ENCODE peak calls at places on chromosomes 16 and 17, in nine cellular contexts. One of them, this sample, is unnamed.

GRCh38 chr17:77182205-77182604 is 41.4 kb downstream of the SEC14L1 start:
- DNase-seq in fibroblast of pulmonary artery: peak
- DNase-seq in hepatocyte: no peak
- DNase-seq in lower leg skin: no peak
- DNase-seq in psoas muscle: no peak
- DNase-seq in choroid plexus epithelial cell: no peak
- DNase-seq in left ventricle myocardium inferior: no peak
- DNase-seq in WERI-Rb-1: no peak
- DNase-seq in AG10803: no peak
- DNase-seq in this sample: no peak

GRCh38 chr17:79797492-79798295 is 817 bp upstream of the CBX8 start:
- DNase-seq in fibroblast of pulmonary artery: no peak
- DNase-seq in hepatocyte: peak
- DNase-seq in lower leg skin: peak
- DNase-seq in psoas muscle: peak
- DNase-seq in choroid plexus epithelial cell: no peak
- DNase-seq in left ventricle myocardium inferior: no peak
- DNase-seq in WERI-Rb-1: peak
- DNase-seq in AG10803: no peak
- DNase-seq in this sample: peak

GRCh38 chr17:20307325-20307910 is 159.9 kb downstream of the LGALS9B start:
- DNase-seq in fibroblast of pulmonary artery: no peak
- DNase-seq in hepatocyte: no peak
- DNase-seq in lower leg skin: no peak
- DNase-seq in psoas muscle: no peak
- DNase-seq in choroid plexus epithelial cell: no peak
- DNase-seq in left ventricle myocardium inferior: no peak
- DNase-seq in WERI-Rb-1: no peak
- DNase-seq in AG10803: no peak
- DNase-seq in this sample: no peak

GRCh38 chr17:18261146-18261515 is 669 bp downstream of the MIEF2 start:
- DNase-seq in fibroblast of pulmonary artery: peak
- DNase-seq in hepatocyte: peak
- DNase-seq in lower leg skin: peak
- DNase-seq in psoas muscle: peak
- DNase-seq in choroid plexus epithelial cell: peak
- DNase-seq in left ventricle myocardium inferior: peak
- DNase-seq in WERI-Rb-1: peak
- DNase-seq in AG10803: peak
- DNase-seq in this sample: peak

GRCh38 chr16:80466024-80466986 is 74.5 kb upstream of the DYNLRB2 start:
- DNase-seq in fibroblast of pulmonary artery: peak
- DNase-seq in hepatocyte: peak
- DNase-seq in lower leg skin: peak
- DNase-seq in psoas muscle: peak
- DNase-seq in choroid plexus epithelial cell: peak
- DNase-seq in left ventricle myocardium inferior: peak
- DNase-seq in WERI-Rb-1: peak
- DNase-seq in AG10803: peak
- DNase-seq in this sample: peak

GRCh38 chr16:89711601-89712475 is 8.9 kb downstream of the VPS9D1 start:
- DNase-seq in fibroblast of pulmonary artery: peak
- DNase-seq in hepatocyte: peak
- DNase-seq in lower leg skin: no peak
- DNase-seq in psoas muscle: no peak
- DNase-seq in choroid plexus epithelial cell: peak
- DNase-seq in left ventricle myocardium inferior: no peak
- DNase-seq in WERI-Rb-1: no peak
- DNase-seq in AG10803: no peak
- DNase-seq in this sample: no peak

GRCh38 chr16:4176794-4177438 is 60.7 kb upstream of the ADCY9 start:
- DNase-seq in fibroblast of pulmonary artery: peak
- DNase-seq in hepatocyte: peak
- DNase-seq in lower leg skin: no peak
- DNase-seq in psoas muscle: no peak
- DNase-seq in choroid plexus epithelial cell: peak
- DNase-seq in left ventricle myocardium inferior: no peak
- DNase-seq in WERI-Rb-1: no peak
- DNase-seq in AG10803: peak
- DNase-seq in this sample: no peak

GRCh38 chr17:16417896-16418683 is 2.7 kb downstream of the TRPV2 start:
- DNase-seq in fibroblast of pulmonary artery: no peak
- DNase-seq in hepatocyte: peak
- DNase-seq in lower leg skin: no peak
- DNase-seq in psoas muscle: peak
- DNase-seq in choroid plexus epithelial cell: no peak
- DNase-seq in left ventricle myocardium inferior: no peak
- DNase-seq in WERI-Rb-1: peak
- DNase-seq in AG10803: peak
- DNase-seq in this sample: no peak

GRCh38 chr17:49316889-49317288 is 45.2 kb downstream of the ZNF652 start:
- DNase-seq in fibroblast of pulmonary artery: no peak
- DNase-seq in hepatocyte: no peak
- DNase-seq in lower leg skin: no peak
- DNase-seq in psoas muscle: no peak
- DNase-seq in choroid plexus epithelial cell: no peak
- DNase-seq in left ventricle myocardium inferior: no peak
- DNase-seq in WERI-Rb-1: no peak
- DNase-seq in AG10803: no peak
- DNase-seq in this sample: no peak

GRCh38 chr16:57303910-57304168 is 19.4 kb upstream of the PLLP start:
- DNase-seq in fibroblast of pulmonary artery: no peak
- DNase-seq in hepatocyte: no peak
- DNase-seq in lower leg skin: no peak
- DNase-seq in psoas muscle: no peak
- DNase-seq in choroid plexus epithelial cell: no peak
- DNase-seq in left ventricle myocardium inferior: no peak
- DNase-seq in WERI-Rb-1: no peak
- DNase-seq in AG10803: no peak
- DNase-seq in this sample: no peak

GRCh38 chr16:85513649-85514048 is 99.5 kb upstream of the GSE1 start:
- DNase-seq in fibroblast of pulmonary artery: no peak
- DNase-seq in hepatocyte: no peak
- DNase-seq in lower leg skin: no peak
- DNase-seq in psoas muscle: no peak
- DNase-seq in choroid plexus epithelial cell: no peak
- DNase-seq in left ventricle myocardium inferior: no peak
- DNase-seq in WERI-Rb-1: no peak
- DNase-seq in AG10803: no peak
- DNase-seq in this sample: no peak

GRCh38 chr16:62035115-62036092 is 834 bp downstream of the CDH8 start:
- DNase-seq in fibroblast of pulmonary artery: no peak
- DNase-seq in hepatocyte: peak
- DNase-seq in lower leg skin: no peak
- DNase-seq in psoas muscle: no peak
- DNase-seq in choroid plexus epithelial cell: no peak
- DNase-seq in left ventricle myocardium inferior: no peak
- DNase-seq in WERI-Rb-1: no peak
- DNase-seq in AG10803: no peak
- DNase-seq in this sample: no peak

GRCh38 chr16:65120811-65121721 is 797 bp downstream of the CDH11 start:
- DNase-seq in fibroblast of pulmonary artery: peak
- DNase-seq in hepatocyte: peak
- DNase-seq in lower leg skin: no peak
- DNase-seq in psoas muscle: peak
- DNase-seq in choroid plexus epithelial cell: peak
- DNase-seq in left ventricle myocardium inferior: peak
- DNase-seq in WERI-Rb-1: peak
- DNase-seq in AG10803: no peak
- DNase-seq in this sample: peak

GRCh38 chr17:57326348-57326747 is 70.0 kb downstream of the MSI2 start:
- DNase-seq in fibroblast of pulmonary artery: no peak
- DNase-seq in hepatocyte: peak
- DNase-seq in lower leg skin: no peak
- DNase-seq in psoas muscle: no peak
- DNase-seq in choroid plexus epithelial cell: no peak
- DNase-seq in left ventricle myocardium inferior: no peak
- DNase-seq in WERI-Rb-1: no peak
- DNase-seq in AG10803: no peak
- DNase-seq in this sample: no peak

GRCh38 chr17:66633322-66633965 is 201.5 kb upstream of the CACNG5 start:
- DNase-seq in fibroblast of pulmonary artery: peak
- DNase-seq in hepatocyte: no peak
- DNase-seq in lower leg skin: no peak
- DNase-seq in psoas muscle: no peak
- DNase-seq in choroid plexus epithelial cell: peak
- DNase-seq in left ventricle myocardium inferior: no peak
- DNase-seq in WERI-Rb-1: no peak
- DNase-seq in AG10803: peak
- DNase-seq in this sample: no peak

GRCh38 chr16:3364774-3365427 is 9.2 kb downstream of the OR2C1 start:
- DNase-seq in fibroblast of pulmonary artery: peak
- DNase-seq in hepatocyte: no peak
- DNase-seq in lower leg skin: peak
- DNase-seq in psoas muscle: peak
- DNase-seq in choroid plexus epithelial cell: peak
- DNase-seq in left ventricle myocardium inferior: peak
- DNase-seq in WERI-Rb-1: peak
- DNase-seq in AG10803: peak
- DNase-seq in this sample: peak

GRCh38 chr16:80883816-80884215 is 79.4 kb upstream of the CDYL2 start:
- DNase-seq in fibroblast of pulmonary artery: no peak
- DNase-seq in hepatocyte: no peak
- DNase-seq in lower leg skin: no peak
- DNase-seq in psoas muscle: no peak
- DNase-seq in choroid plexus epithelial cell: no peak
- DNase-seq in left ventricle myocardium inferior: no peak
- DNase-seq in WERI-Rb-1: no peak
- DNase-seq in AG10803: no peak
- DNase-seq in this sample: no peak

GRCh38 chr17:50181601-50182345 is 16.0 kb downstream of the SGCA start:
- DNase-seq in fibroblast of pulmonary artery: peak
- DNase-seq in hepatocyte: no peak
- DNase-seq in lower leg skin: no peak
- DNase-seq in psoas muscle: peak
- DNase-seq in choroid plexus epithelial cell: peak
- DNase-seq in left ventricle myocardium inferior: no peak
- DNase-seq in WERI-Rb-1: no peak
- DNase-seq in AG10803: peak
- DNase-seq in this sample: peak

GRCh38 chr16:11612110-11612981 is 25.6 kb upstream of the LITAF start:
- DNase-seq in fibroblast of pulmonary artery: no peak
- DNase-seq in hepatocyte: peak
- DNase-seq in lower leg skin: no peak
- DNase-seq in psoas muscle: no peak
- DNase-seq in choroid plexus epithelial cell: peak
- DNase-seq in left ventricle myocardium inferior: peak
- DNase-seq in WERI-Rb-1: no peak
- DNase-seq in AG10803: no peak
- DNase-seq in this sample: peak

GRCh38 chr16:69485816-69486215 is 61.4 kb downstream of the CYB5B start:
- DNase-seq in fibroblast of pulmonary artery: no peak
- DNase-seq in hepatocyte: no peak
- DNase-seq in lower leg skin: no peak
- DNase-seq in psoas muscle: no peak
- DNase-seq in choroid plexus epithelial cell: no peak
- DNase-seq in left ventricle myocardium inferior: no peak
- DNase-seq in WERI-Rb-1: no peak
- DNase-seq in AG10803: no peak
- DNase-seq in this sample: no peak

GRCh38 chr16:85436207-85436606 is 176.9 kb upstream of the GSE1 start:
- DNase-seq in fibroblast of pulmonary artery: no peak
- DNase-seq in hepatocyte: no peak
- DNase-seq in lower leg skin: no peak
- DNase-seq in psoas muscle: no peak
- DNase-seq in choroid plexus epithelial cell: no peak
- DNase-seq in left ventricle myocardium inferior: no peak
- DNase-seq in WERI-Rb-1: no peak
- DNase-seq in AG10803: no peak
- DNase-seq in this sample: peak

GRCh38 chr16:12801511-12802042 is 2.1 kb downstream of the CPPED1 start:
- DNase-seq in fibroblast of pulmonary artery: peak
- DNase-seq in hepatocyte: no peak
- DNase-seq in lower leg skin: peak
- DNase-seq in psoas muscle: no peak
- DNase-seq in choroid plexus epithelial cell: peak
- DNase-seq in left ventricle myocardium inferior: no peak
- DNase-seq in WERI-Rb-1: no peak
- DNase-seq in AG10803: peak
- DNase-seq in this sample: no peak

GRCh38 chr16:2075631-2076030 is 27.8 kb downstream of the TSC2 start:
- DNase-seq in fibroblast of pulmonary artery: no peak
- DNase-seq in hepatocyte: no peak
- DNase-seq in lower leg skin: no peak
- DNase-seq in psoas muscle: no peak
- DNase-seq in choroid plexus epithelial cell: no peak
- DNase-seq in left ventricle myocardium inferior: no peak
- DNase-seq in WERI-Rb-1: no peak
- DNase-seq in AG10803: no peak
- DNase-seq in this sample: no peak

GRCh38 chr17:44219126-44219635 is 294 bp downstream of the UBTF start:
- DNase-seq in fibroblast of pulmonary artery: peak
- DNase-seq in hepatocyte: peak
- DNase-seq in lower leg skin: no peak
- DNase-seq in psoas muscle: peak
- DNase-seq in choroid plexus epithelial cell: peak
- DNase-seq in left ventricle myocardium inferior: peak
- DNase-seq in WERI-Rb-1: no peak
- DNase-seq in AG10803: peak
- DNase-seq in this sample: no peak
- H3K4me3 ChIP-seq in fibroblast of pulmonary artery: peak
- H3K4me3 ChIP-seq in hepatocyte: peak
- H3K4me3 ChIP-seq in lower leg skin: peak
- H3K4me3 ChIP-seq in psoas muscle: peak
- H3K4me3 ChIP-seq in choroid plexus epithelial cell: peak
- H3K4me3 ChIP-seq in left ventricle myocardium inferior: peak
- H3K4me3 ChIP-seq in WERI-Rb-1: peak
- H3K4me3 ChIP-seq in AG10803: peak
- H3K4me3 ChIP-seq in this sample: peak

GRCh38 chr17:7702776-7703175 is 2.2 kb upstream of the EFNB3 start:
- DNase-seq in fibroblast of pulmonary artery: no peak
- DNase-seq in hepatocyte: no peak
- DNase-seq in lower leg skin: no peak
- DNase-seq in psoas muscle: no peak
- DNase-seq in choroid plexus epithelial cell: no peak
- DNase-seq in left ventricle myocardium inferior: no peak
- DNase-seq in WERI-Rb-1: no peak
- DNase-seq in AG10803: no peak
- DNase-seq in this sample: no peak
- H3K4me3 ChIP-seq in fibroblast of pulmonary artery: no peak
- H3K4me3 ChIP-seq in hepatocyte: no peak
- H3K4me3 ChIP-seq in lower leg skin: no peak
- H3K4me3 ChIP-seq in psoas muscle: no peak
- H3K4me3 ChIP-seq in choroid plexus epithelial cell: no peak
- H3K4me3 ChIP-seq in left ventricle myocardium inferior: no peak
- H3K4me3 ChIP-seq in WERI-Rb-1: no peak
- H3K4me3 ChIP-seq in AG10803: no peak
- H3K4me3 ChIP-seq in this sample: no peak

GRCh38 chr16:56192644-56192960 is 1.3 kb downstream of the GNAO1 start:
- DNase-seq in fibroblast of pulmonary artery: no peak
- DNase-seq in hepatocyte: no peak
- DNase-seq in lower leg skin: no peak
- DNase-seq in psoas muscle: no peak
- DNase-seq in choroid plexus epithelial cell: no peak
- DNase-seq in left ventricle myocardium inferior: no peak
- DNase-seq in WERI-Rb-1: no peak
- DNase-seq in AG10803: no peak
- DNase-seq in this sample: no peak
- H3K4me3 ChIP-seq in fibroblast of pulmonary artery: no peak
- H3K4me3 ChIP-seq in hepatocyte: no peak
- H3K4me3 ChIP-seq in lower leg skin: no peak
- H3K4me3 ChIP-seq in psoas muscle: peak
- H3K4me3 ChIP-seq in choroid plexus epithelial cell: no peak
- H3K4me3 ChIP-seq in left ventricle myocardium inferior: peak
- H3K4me3 ChIP-seq in WERI-Rb-1: peak
- H3K4me3 ChIP-seq in AG10803: no peak
- H3K4me3 ChIP-seq in this sample: no peak

GRCh38 chr16:7185179-7185578 is 147.5 kb upstream of the RBFOX1 start:
- DNase-seq in fibroblast of pulmonary artery: no peak
- DNase-seq in hepatocyte: no peak
- DNase-seq in lower leg skin: no peak
- DNase-seq in psoas muscle: no peak
- DNase-seq in choroid plexus epithelial cell: no peak
- DNase-seq in left ventricle myocardium inferior: no peak
- DNase-seq in WERI-Rb-1: no peak
- DNase-seq in AG10803: no peak
- DNase-seq in this sample: no peak
- H3K4me3 ChIP-seq in fibroblast of pulmonary artery: no peak
- H3K4me3 ChIP-seq in hepatocyte: no peak
- H3K4me3 ChIP-seq in lower leg skin: no peak
- H3K4me3 ChIP-seq in psoas muscle: no peak
- H3K4me3 ChIP-seq in choroid plexus epithelial cell: no peak
- H3K4me3 ChIP-seq in left ventricle myocardium inferior: no peak
- H3K4me3 ChIP-seq in WERI-Rb-1: no peak
- H3K4me3 ChIP-seq in AG10803: no peak
- H3K4me3 ChIP-seq in this sample: no peak

This sample was measured in pancreas.